ENCODE peak calls at places on chromosomes 4 and X, in five cellular contexts. One of them, this sample, is unnamed.

GRCh38 chrX:154355094-154355775 is 19.2 kb downstream of the FLNA start:
- DNase-seq in amygdala: no peak
- DNase-seq in neural crest cell: no peak
- DNase-seq in right lobe of liver: no peak
- DNase-seq in GM12892: no peak
- DNase-seq in this sample: peak; percentile 50

GRCh38 chr4:174317531-174317930 is 33.8 kb downstream of the CEP44 start:
- DNase-seq in GM12892: no peak
- DNase-seq in right lobe of liver: no peak
- DNase-seq in neural crest cell: no peak
- DNase-seq in amygdala: no peak
- DNase-seq in this sample: no peak

GRCh38 chrX:11059923-11060322 is 51.2 kb upstream of the HCCS start:
- DNase-seq in GM12892: no peak
- DNase-seq in neural crest cell: no peak
- DNase-seq in right lobe of liver: no peak
- DNase-seq in amygdala: no peak
- DNase-seq in this sample: no peak

GRCh38 chrX:47351706-47352105 is 18.7 kb upstream of the ZNF157 start:
- DNase-seq in amygdala: no peak
- DNase-seq in right lobe of liver: no peak
- DNase-seq in GM12892: no peak
- DNase-seq in neural crest cell: no peak
- DNase-seq in this sample: no peak

GRCh38 chr4:151169900-151170299 is 70.5 kb downstream of the RPS3A start:
- DNase-seq in GM12892: no peak
- DNase-seq in amygdala: no peak
- DNase-seq in neural crest cell: no peak
- DNase-seq in right lobe of liver: no peak
- DNase-seq in this sample: no peak

GRCh38 chrX:17553451-17553850 is 178.5 kb downstream of the NHS start:
- DNase-seq in right lobe of liver: no peak
- DNase-seq in GM12892: no peak
- DNase-seq in amygdala: no peak
- DNase-seq in neural crest cell: no peak
- DNase-seq in this sample: no peak

GRCh38 chr4:149279790-149280189 is 535.9 kb downstream of the IQCM start:
- DNase-seq in GM12892: no peak
- DNase-seq in amygdala: no peak
- DNase-seq in right lobe of liver: no peak
- DNase-seq in neural crest cell: no peak
- DNase-seq in this sample: no peak

GRCh38 chr4:52870225-52870624 is 8.1 kb downstream of the RASL11B start:
- DNase-seq in neural crest cell: no peak
- DNase-seq in amygdala: no peak
- DNase-seq in GM12892: no peak
- DNase-seq in right lobe of liver: no peak
- DNase-seq in this sample: no peak

GRCh38 chrX:46621572-46621971 is 48.0 kb downstream of the CHST7 start:
- DNase-seq in amygdala: no peak
- DNase-seq in neural crest cell: no peak
- DNase-seq in GM12892: no peak
- DNase-seq in right lobe of liver: no peak
- DNase-seq in this sample: no peak

GRCh38 chr4:169418846-169419245 is 148.1 kb upstream of the SH3RF1 start:
- DNase-seq in right lobe of liver: no peak
- DNase-seq in GM12892: no peak
- DNase-seq in neural crest cell: no peak
- DNase-seq in amygdala: no peak
- DNase-seq in this sample: no peak

GRCh38 chrX:95884196-95884595 is 800.4 kb upstream of the DIAPH2 start:
- DNase-seq in amygdala: no peak
- DNase-seq in neural crest cell: no peak
- DNase-seq in GM12892: no peak
- DNase-seq in right lobe of liver: peak; percentile 36
- DNase-seq in this sample: no peak

GRCh38 chr4:40856836-40857362 is 107.1 kb downstream of the NSUN7 start:
- DNase-seq in right lobe of liver: no peak
- DNase-seq in neural crest cell: peak; percentile 72
- DNase-seq in amygdala: peak; percentile 33
- DNase-seq in GM12892: peak; percentile 77
- DNase-seq in this sample: peak; percentile 62

GRCh38 chr4:48913346-48913745 is 6.8 kb upstream of the OCIAD2 start:
- DNase-seq in GM12892: no peak
- DNase-seq in amygdala: no peak
- DNase-seq in neural crest cell: no peak
- DNase-seq in right lobe of liver: no peak
- DNase-seq in this sample: no peak

GRCh38 chr4:4694296-4694772 is 152.5 kb upstream of the STX18 start:
- DNase-seq in amygdala: no peak
- DNase-seq in neural crest cell: no peak
- DNase-seq in GM12892: no peak
- DNase-seq in right lobe of liver: no peak
- DNase-seq in this sample: peak; percentile 30

GRCh38 chr4:10032625-10033024 is 11.3 kb upstream of the SLC2A9 start:
- DNase-seq in right lobe of liver: peak; percentile 56
- DNase-seq in GM12892: no peak
- DNase-seq in amygdala: no peak
- DNase-seq in neural crest cell: no peak
- DNase-seq in this sample: no peak

GRCh38 chrX:106243376-106243775 is 75.3 kb downstream of the PWWP3B start:
- DNase-seq in GM12892: no peak
- DNase-seq in right lobe of liver: no peak
- DNase-seq in amygdala: no peak
- DNase-seq in neural crest cell: no peak
- DNase-seq in this sample: no peak